ENCODE peak calls at places on chromosomes 4 and X, in ten cellular contexts. H, J, E, Z, P, N, D, U, Y and V are unnamed samples.

GRCh38 chr4:6727943-6728250 is 11.9 kb downstream of the BLOC1S4 start:
- DNase-seq in D (no peak), J (no peak), E (no peak), N (no peak), Z (no peak), Y (no peak), H (peak), U (no peak), P (no peak), V (no peak)

GRCh38 chrX:133637765-133638164 is 222.5 kb upstream of the GPC4 start:
- DNase-seq in P (no peak), Y (no peak), J (no peak), D (no peak), H (no peak), Z (no peak), N (no peak), E (no peak), U (no peak), V (no peak)

GRCh38 chr4:31086771-31087330 is 366.7 kb downstream of the PCDH7 start:
- DNase-seq in H (no peak), P (no peak), D (no peak), J (no peak), Z (no peak), U (no peak), N (no peak), Y (no peak), E (no peak), V (no peak)

GRCh38 chr4:150746156-150746555 is 164.2 kb downstream of the MAB21L2 start:
- DNase-seq in J (no peak), D (no peak), U (no peak), Z (no peak), H (no peak), N (no peak), E (no peak), P (no peak), Y (no peak), V (no peak)

GRCh38 chrX:132631579-132632232 is 142.9 kb upstream of the MBNL3 start:
- DNase-seq in P (no peak), H (no peak), E (no peak), D (peak), N (no peak), Z (no peak), Y (no peak), J (no peak), U (peak), V (no peak)

GRCh38 chr4:154416183-154416543 is 75.4 kb downstream of the DCHS2 start:
- DNase-seq in P (peak), N (peak), Y (no peak), J (no peak), E (no peak), D (no peak), Z (no peak), U (no peak), H (no peak), V (no peak)

GRCh38 chrX:66677430-66677829 is 38.6 kb upstream of the EDA2R start:
- DNase-seq in J (no peak), U (no peak), N (no peak), Y (no peak), E (no peak), H (no peak), Z (no peak), P (no peak), D (no peak), V (no peak)

GRCh38 chr4:186726440-186727148 is 2.9 kb upstream of the FAT1 start:
- DNase-seq in H (peak), D (peak), U (no peak), Z (no peak), N (peak), Y (no peak), P (peak), J (no peak), E (peak), V (peak)

GRCh38 chrX:13092455-13092941 is 48.1 kb upstream of the FAM9C start:
- DNase-seq in Z (peak), J (peak), P (no peak), N (peak), H (no peak), Y (peak), E (no peak), U (no peak), D (no peak), V (no peak)